ENCODE peak calls at places on chromosomes 2 and 18, in seven cellular contexts. One of them, this sample, is unnamed.

GRCh38 chr2:174605687-174606086 is 8.1 kb upstream of the WIPF1 start:
- DNase-seq in upper lobe of right lung: no peak
- DNase-seq in lower leg skin: no peak
- DNase-seq in brain microvascular endothelial cell: no peak
- DNase-seq in AG10803: peak; percentile 61
- DNase-seq in choroid plexus epithelial cell: peak; percentile 76
- DNase-seq in transverse colon: no peak
- DNase-seq in this sample: peak; percentile 67

GRCh38 chr2:159968282-159968900 is 94.0 kb downstream of the PLA2R1 start:
- DNase-seq in lower leg skin: no peak
- DNase-seq in brain microvascular endothelial cell: peak; percentile 32
- DNase-seq in AG10803: peak; percentile 39
- DNase-seq in upper lobe of right lung: no peak
- DNase-seq in transverse colon: peak; percentile 8
- DNase-seq in choroid plexus epithelial cell: peak; percentile 75
- DNase-seq in this sample: peak; percentile 81

GRCh38 chr18:10748641-10749040 is 222.8 kb downstream of the NAPG start:
- DNase-seq in AG10803: no peak
- DNase-seq in transverse colon: no peak
- DNase-seq in choroid plexus epithelial cell: peak; percentile 65
- DNase-seq in brain microvascular endothelial cell: peak; percentile 74
- DNase-seq in upper lobe of right lung: no peak
- DNase-seq in lower leg skin: no peak
- DNase-seq in this sample: no peak

GRCh38 chr2:85754313-85755095 is 713 bp downstream of the ATOH8 start:
- DNase-seq in choroid plexus epithelial cell: peak; percentile 60
- DNase-seq in upper lobe of right lung: peak; percentile 78
- DNase-seq in brain microvascular endothelial cell: no peak
- DNase-seq in transverse colon: peak; percentile 32
- DNase-seq in lower leg skin: no peak
- DNase-seq in AG10803: peak; percentile 62
- DNase-seq in this sample: peak; percentile 44

GRCh38 chr18:58176915-58177717 is 133.1 kb downstream of the NEDD4L start:
- DNase-seq in transverse colon: no peak
- DNase-seq in upper lobe of right lung: no peak
- DNase-seq in AG10803: peak; percentile 92
- DNase-seq in brain microvascular endothelial cell: peak; percentile 91
- DNase-seq in lower leg skin: peak; percentile 58
- DNase-seq in choroid plexus epithelial cell: peak; percentile 95
- DNase-seq in this sample: peak; percentile 94

GRCh38 chr2:61604433-61604832 is 66.3 kb upstream of the XPO1 start:
- DNase-seq in transverse colon: no peak
- DNase-seq in upper lobe of right lung: no peak
- DNase-seq in choroid plexus epithelial cell: no peak
- DNase-seq in lower leg skin: no peak
- DNase-seq in AG10803: no peak
- DNase-seq in brain microvascular endothelial cell: no peak
- DNase-seq in this sample: no peak

GRCh38 chr2:234974501-234975385 is 22.9 kb downstream of the SH3BP4 start:
- DNase-seq in brain microvascular endothelial cell: peak; percentile 79
- DNase-seq in lower leg skin: peak; percentile 82
- DNase-seq in transverse colon: peak; percentile 35
- DNase-seq in upper lobe of right lung: no peak
- DNase-seq in AG10803: peak; percentile 90
- DNase-seq in choroid plexus epithelial cell: peak; percentile 81
- DNase-seq in this sample: peak; percentile 71

GRCh38 chr18:2597639-2598038 is 26.3 kb downstream of the NDC80 start:
- DNase-seq in upper lobe of right lung: no peak
- DNase-seq in AG10803: no peak
- DNase-seq in lower leg skin: no peak
- DNase-seq in brain microvascular endothelial cell: no peak
- DNase-seq in choroid plexus epithelial cell: no peak
- DNase-seq in transverse colon: no peak
- DNase-seq in this sample: no peak

GRCh38 chr2:150676747-150677382 is 189.4 kb upstream of the RND3 start:
- DNase-seq in AG10803: no peak
- DNase-seq in transverse colon: no peak
- DNase-seq in upper lobe of right lung: no peak
- DNase-seq in lower leg skin: no peak
- DNase-seq in brain microvascular endothelial cell: no peak
- DNase-seq in choroid plexus epithelial cell: no peak
- DNase-seq in this sample: no peak

GRCh38 chr2:95272781-95273180 is 1.5 kb upstream of the PROM2 start:
- DNase-seq in upper lobe of right lung: no peak
- DNase-seq in brain microvascular endothelial cell: no peak
- DNase-seq in transverse colon: no peak
- DNase-seq in choroid plexus epithelial cell: no peak
- DNase-seq in lower leg skin: peak; percentile 39
- DNase-seq in AG10803: no peak
- DNase-seq in this sample: no peak

GRCh38 chr18:22627506-22627905 is 209.8 kb upstream of the CTAGE1 start:
- DNase-seq in AG10803: no peak
- DNase-seq in choroid plexus epithelial cell: no peak
- DNase-seq in brain microvascular endothelial cell: no peak
- DNase-seq in transverse colon: no peak
- DNase-seq in upper lobe of right lung: no peak
- DNase-seq in lower leg skin: no peak
- DNase-seq in this sample: no peak

GRCh38 chr2:231041061-231041689 is 3.9 kb downstream of the C2orf72 start:
- DNase-seq in choroid plexus epithelial cell: peak; percentile 34
- DNase-seq in brain microvascular endothelial cell: peak; percentile 11
- DNase-seq in lower leg skin: no peak
- DNase-seq in transverse colon: no peak
- DNase-seq in upper lobe of right lung: no peak
- DNase-seq in AG10803: no peak
- DNase-seq in this sample: no peak

GRCh38 chr2:202941771-202942170 is 29.7 kb downstream of the CARF start:
- DNase-seq in brain microvascular endothelial cell: peak; percentile 49
- DNase-seq in upper lobe of right lung: no peak
- DNase-seq in AG10803: peak; percentile 23
- DNase-seq in choroid plexus epithelial cell: peak; percentile 67
- DNase-seq in lower leg skin: no peak
- DNase-seq in transverse colon: no peak
- DNase-seq in this sample: peak; percentile 22

GRCh38 chr2:112682101-112682500 is 36.4 kb downstream of the SLC20A1 start:
- DNase-seq in lower leg skin: no peak
- DNase-seq in brain microvascular endothelial cell: no peak
- DNase-seq in choroid plexus epithelial cell: no peak
- DNase-seq in transverse colon: no peak
- DNase-seq in AG10803: no peak
- DNase-seq in upper lobe of right lung: no peak
- DNase-seq in this sample: no peak

GRCh38 chr2:237573721-237574415 is 7.5 kb downstream of the PRLH start:
- DNase-seq in choroid plexus epithelial cell: no peak
- DNase-seq in transverse colon: no peak
- DNase-seq in upper lobe of right lung: peak; percentile 38
- DNase-seq in brain microvascular endothelial cell: no peak
- DNase-seq in AG10803: no peak
- DNase-seq in lower leg skin: no peak
- DNase-seq in this sample: no peak

GRCh38 chr18:12236934-12237832 is 17.0 kb upstream of the CIDEA start:
- DNase-seq in lower leg skin: peak; percentile 94
- DNase-seq in upper lobe of right lung: peak; percentile 89
- DNase-seq in AG10803: peak; percentile 51
- DNase-seq in brain microvascular endothelial cell: peak; percentile 55
- DNase-seq in choroid plexus epithelial cell: peak; percentile 72
- DNase-seq in transverse colon: peak; percentile 74
- DNase-seq in this sample: peak; percentile 66

GRCh38 chr18:31506024-31506742 is 8.2 kb downstream of the DSG2 start:
- DNase-seq in choroid plexus epithelial cell: peak; percentile 78
- DNase-seq in transverse colon: no peak
- DNase-seq in upper lobe of right lung: no peak
- DNase-seq in AG10803: peak; percentile 8
- DNase-seq in lower leg skin: no peak
- DNase-seq in brain microvascular endothelial cell: peak; percentile 27
- DNase-seq in this sample: peak; percentile 66

GRCh38 chr2:219269362-219270054 is 9.7 kb upstream of the DNAJB2 start:
- DNase-seq in upper lobe of right lung: peak; percentile 69
- DNase-seq in brain microvascular endothelial cell: no peak
- DNase-seq in AG10803: no peak
- DNase-seq in lower leg skin: no peak
- DNase-seq in transverse colon: peak; percentile 76
- DNase-seq in choroid plexus epithelial cell: no peak
- DNase-seq in this sample: no peak

GRCh38 chr2:50042794-50043193 is 888.5 kb upstream of the FSHR start:
- DNase-seq in AG10803: no peak
- DNase-seq in upper lobe of right lung: no peak
- DNase-seq in brain microvascular endothelial cell: no peak
- DNase-seq in choroid plexus epithelial cell: no peak
- DNase-seq in lower leg skin: no peak
- DNase-seq in transverse colon: no peak
- DNase-seq in this sample: no peak

GRCh38 chr18:11654736-11655604 is 34.1 kb upstream of the GNAL start:
- DNase-seq in upper lobe of right lung: peak; percentile 81
- DNase-seq in brain microvascular endothelial cell: peak; percentile 28
- DNase-seq in choroid plexus epithelial cell: peak; percentile 53
- DNase-seq in lower leg skin: peak; percentile 92
- DNase-seq in transverse colon: peak; percentile 41
- DNase-seq in AG10803: peak; percentile 17
- DNase-seq in this sample: peak; percentile 38

GRCh38 chr2:120418174-120418787 is 72.3 kb downstream of the INHBB start:
- DNase-seq in AG10803: no peak
- DNase-seq in brain microvascular endothelial cell: no peak
- DNase-seq in lower leg skin: no peak
- DNase-seq in choroid plexus epithelial cell: no peak
- DNase-seq in transverse colon: no peak
- DNase-seq in upper lobe of right lung: peak; percentile 25
- DNase-seq in this sample: no peak

GRCh38 chr2:3661149-3661660 is 3.2 kb downstream of the ALLC start:
- DNase-seq in upper lobe of right lung: peak; percentile 21
- DNase-seq in brain microvascular endothelial cell: no peak
- DNase-seq in transverse colon: no peak
- DNase-seq in AG10803: peak; percentile 22
- DNase-seq in choroid plexus epithelial cell: no peak
- DNase-seq in lower leg skin: no peak
- DNase-seq in this sample: no peak

GRCh38 chr2:236728916-236729670 is 159.5 kb downstream of the ACKR3 start:
- DNase-seq in choroid plexus epithelial cell: no peak
- DNase-seq in lower leg skin: no peak
- DNase-seq in upper lobe of right lung: no peak
- DNase-seq in brain microvascular endothelial cell: no peak
- DNase-seq in AG10803: no peak
- DNase-seq in transverse colon: no peak
- DNase-seq in this sample: no peak

GRCh38 chr2:180559766-180560165 is 420.6 kb upstream of the UBE2E3 start:
- DNase-seq in choroid plexus epithelial cell: peak; percentile 41
- DNase-seq in transverse colon: no peak
- DNase-seq in AG10803: peak; percentile 35
- DNase-seq in upper lobe of right lung: no peak
- DNase-seq in lower leg skin: no peak
- DNase-seq in brain microvascular endothelial cell: no peak
- DNase-seq in this sample: peak; percentile 7

GRCh38 chr2:226063704-226064390 is 664.3 kb downstream of the NYAP2 start:
- DNase-seq in upper lobe of right lung: no peak
- DNase-seq in transverse colon: no peak
- DNase-seq in lower leg skin: no peak
- DNase-seq in choroid plexus epithelial cell: peak; percentile 13
- DNase-seq in AG10803: peak; percentile 85
- DNase-seq in brain microvascular endothelial cell: no peak
- DNase-seq in this sample: peak; percentile 43

DNA sequence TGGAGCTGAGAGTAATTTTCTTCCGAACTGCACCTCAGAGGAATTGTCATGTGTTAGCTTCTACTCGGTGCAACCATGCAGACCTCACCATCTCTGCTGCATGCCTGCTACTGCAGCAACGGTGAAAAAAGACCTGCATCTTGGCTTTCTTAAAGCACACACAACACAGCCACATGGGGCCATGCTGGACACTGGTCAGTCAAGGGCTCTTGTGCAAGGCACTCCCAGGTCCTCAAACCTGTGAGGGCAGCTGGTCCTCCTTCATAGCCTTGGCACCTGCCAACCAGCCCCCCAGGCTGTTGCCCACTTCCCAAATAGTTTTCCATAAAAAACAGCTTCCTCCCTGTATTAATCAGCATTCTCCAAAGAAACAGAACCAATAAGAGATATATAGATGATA is 113.5 kb upstream of the TEX51 start:
- DNase-seq in AG10803: no peak
- DNase-seq in brain microvascular endothelial cell: no peak
- DNase-seq in lower leg skin: no peak
- DNase-seq in upper lobe of right lung: peak; percentile 45
- DNase-seq in transverse colon: no peak
- DNase-seq in choroid plexus epithelial cell: no peak
- DNase-seq in this sample: no peak
- TF ChIP-seq CTCF in AG10803: no peak
- TF ChIP-seq CTCF in brain microvascular endothelial cell: no peak
- TF ChIP-seq CTCF in lower leg skin: no peak
- TF ChIP-seq CTCF in upper lobe of right lung: no peak
- TF ChIP-seq CTCF in transverse colon: no peak
- TF ChIP-seq CTCF in choroid plexus epithelial cell: no peak
- TF ChIP-seq CTCF in this sample: no peak

GRCh38 chr2:176093145-176093888 is 796 bp downstream of the HOXD13 start:
- DNase-seq in brain microvascular endothelial cell: no peak
- DNase-seq in choroid plexus epithelial cell: no peak
- DNase-seq in AG10803: no peak
- DNase-seq in upper lobe of right lung: no peak
- DNase-seq in lower leg skin: peak; percentile 81
- DNase-seq in transverse colon: no peak
- DNase-seq in this sample: no peak
- H3K4me3 ChIP-seq in brain microvascular endothelial cell: no peak overlapping the region
- H3K4me3 ChIP-seq in choroid plexus epithelial cell: no peak overlapping the region
- H3K4me3 ChIP-seq in AG10803: peak overlapping the region; percentile 29
- H3K4me3 ChIP-seq in upper lobe of right lung: no peak overlapping the region
- H3K4me3 ChIP-seq in lower leg skin: no peak overlapping the region
- H3K4me3 ChIP-seq in transverse colon: peak overlapping the region; percentile 52
- H3K4me3 ChIP-seq in this sample: no peak overlapping the region

GRCh38 chr2:173218331-173219056 is 136.2 kb upstream of the CDCA7 start:
- DNase-seq in AG10803: no peak
- DNase-seq in transverse colon: no peak
- DNase-seq in choroid plexus epithelial cell: peak; percentile 44
- DNase-seq in lower leg skin: no peak
- DNase-seq in brain microvascular endothelial cell: no peak
- DNase-seq in upper lobe of right lung: no peak
- DNase-seq in this sample: peak; percentile 43

GRCh38 chr2:173217106-173217840 is 137.4 kb upstream of the CDCA7 start:
- DNase-seq in transverse colon: no peak
- DNase-seq in brain microvascular endothelial cell: no peak
- DNase-seq in lower leg skin: no peak
- DNase-seq in upper lobe of right lung: no peak
- DNase-seq in choroid plexus epithelial cell: peak; percentile 8
- DNase-seq in AG10803: no peak
- DNase-seq in this sample: no peak

GRCh38 chr2:173221937-173222594 is 132.6 kb upstream of the CDCA7 start:
- DNase-seq in transverse colon: no peak
- DNase-seq in lower leg skin: no peak
- DNase-seq in choroid plexus epithelial cell: peak; percentile 5
- DNase-seq in brain microvascular endothelial cell: no peak
- DNase-seq in AG10803: no peak
- DNase-seq in upper lobe of right lung: no peak
- DNase-seq in this sample: no peak

GRCh38 chr2:173223880-173224279 is 130.8 kb upstream of the CDCA7 start:
- DNase-seq in choroid plexus epithelial cell: no peak
- DNase-seq in lower leg skin: no peak
- DNase-seq in upper lobe of right lung: no peak
- DNase-seq in AG10803: no peak
- DNase-seq in transverse colon: no peak
- DNase-seq in brain microvascular endothelial cell: no peak
- DNase-seq in this sample: no peak

GRCh38 chr2:173221081-173221695 is 133.5 kb upstream of the CDCA7 start:
- DNase-seq in choroid plexus epithelial cell: no peak
- DNase-seq in brain microvascular endothelial cell: no peak
- DNase-seq in AG10803: no peak
- DNase-seq in lower leg skin: no peak
- DNase-seq in transverse colon: no peak
- DNase-seq in upper lobe of right lung: no peak
- DNase-seq in this sample: no peak
- TF ChIP-seq CTCF in choroid plexus epithelial cell: no peak
- TF ChIP-seq CTCF in brain microvascular endothelial cell: no peak
- TF ChIP-seq CTCF in AG10803: no peak
- TF ChIP-seq CTCF in lower leg skin: no peak
- TF ChIP-seq CTCF in transverse colon: no peak
- TF ChIP-seq CTCF in upper lobe of right lung: no peak
- TF ChIP-seq CTCF in this sample: no peak

GRCh38 chr18:7459851-7460774 is 107.0 kb upstream of the PTPRM start:
- DNase-seq in choroid plexus epithelial cell: peak; percentile 26
- DNase-seq in upper lobe of right lung: no peak
- DNase-seq in brain microvascular endothelial cell: no peak
- DNase-seq in lower leg skin: no peak
- DNase-seq in transverse colon: no peak
- DNase-seq in AG10803: peak; percentile 7
- DNase-seq in this sample: no peak
- H3K4me3 ChIP-seq in choroid plexus epithelial cell: peak overlapping the region; percentile 6
- H3K4me3 ChIP-seq in upper lobe of right lung: peak overlapping the region; percentile 35
- H3K4me3 ChIP-seq in brain microvascular endothelial cell: peak overlapping the region; percentile 5
- H3K4me3 ChIP-seq in lower leg skin: no peak overlapping the region
- H3K4me3 ChIP-seq in transverse colon: peak overlapping the region; percentile 8
- H3K4me3 ChIP-seq in AG10803: peak overlapping the region; percentile 36
- H3K4me3 ChIP-seq in this sample: no peak overlapping the region

This sample was measured in fibroblast of pulmonary artery.